ENCODE peak calls at places on chromosome 22, in seven cellular contexts. C, H, I, K, L, P and X are unnamed samples.

GRCh38 chr22:47333625-47334024 is 571.2 kb downstream of the TBC1D22A start:
- DNase-seq in C (peak; percentile 92), H (no peak), I (no peak), K (no peak), L (no peak), P (no peak), X (no peak)

GRCh38 chr22:25353516-25354445 is 134.3 kb downstream of the CRYBB2 start:
- DNase-seq in C (no peak), H (no peak), I (no peak), K (no peak), L (no peak), P (no peak), X (no peak)

GRCh38 chr22:45834241-45834640 is 142.7 kb downstream of the WNT7B start:
- DNase-seq in C (no peak), H (no peak), I (no peak), K (no peak), L (no peak), P (no peak), X (no peak)

GRCh38 chr22:49569286-49570031 is 258.2 kb downstream of the BRD1 start:
- DNase-seq in C (no peak), H (no peak), I (no peak), K (no peak), L (no peak), P (no peak), X (no peak)

GRCh38 chr22:47379037-47379436 is 616.6 kb downstream of the TBC1D22A start:
- DNase-seq in C (no peak), H (no peak), I (no peak), K (no peak), L (no peak), P (no peak), X (no peak)

GRCh38 chr22:48890693-48891554 is 936.7 kb downstream of the BRD1 start:
- DNase-seq in C (no peak), H (no peak), I (no peak), K (no peak), L (no peak), P (no peak), X (no peak)

GRCh38 chr22:20567993-20568417 is 60.6 kb downstream of the MED15 start:
- DNase-seq in C (peak; percentile 56), H (no peak), I (no peak), K (no peak), L (no peak), P (no peak), X (no peak)

GRCh38 chr22:42959472-42960145 is 55.3 kb downstream of the PACSIN2 start:
- DNase-seq in C (peak; percentile 84), H (no peak), I (no peak), K (no peak), L (no peak), P (no peak), X (no peak)

GRCh38 chr22:21632237-21632895 is at the start of gene CCDC116:
- DNase-seq in C (peak; percentile 29), H (peak; percentile 70), I (peak; percentile 64), K (peak; percentile 36), L (peak; percentile 62), P (no peak), X (no peak)

GRCh38 chr22:39763276-39763675 is 130.3 kb downstream of the ENTHD1 start:
- DNase-seq in C (no peak), H (no peak), I (no peak), K (no peak), L (no peak), P (no peak), X (no peak)

GRCh38 chr22:21942407-21942895 is 10.2 kb downstream of the PPM1F start:
- DNase-seq in C (peak; percentile 97), H (peak; percentile 44), I (no peak), K (no peak), L (no peak), P (no peak), X (no peak)

GRCh38 chr22:40107756-40108437 is 69.8 kb upstream of the TNRC6B start:
- DNase-seq in C (peak; percentile 55), H (peak; percentile 46), I (no peak), K (no peak), L (peak; percentile 12), P (no peak), X (no peak)

GRCh38 chr22:43343262-43343988 is at the start of gene SCUBE1:
- DNase-seq in C (no peak), H (peak; percentile 58), I (peak; percentile 23), K (no peak), L (peak; percentile 16), P (peak; percentile 36), X (peak; percentile 50)

GRCh38 chr22:31179345-31179744 is 19.4 kb downstream of the RNF185 start:
- DNase-seq in C (peak; percentile 10), H (no peak), I (no peak), K (no peak), L (no peak), P (no peak), X (no peak)

GRCh38 chr22:22799561-22799960 is 88.1 kb upstream of the IGLL5 start:
- DNase-seq in C (no peak), H (no peak), I (no peak), K (no peak), L (no peak), P (no peak), X (no peak)

GRCh38 chr22:40418366-40419201 is 48.2 kb downstream of the SGSM3 start:
- DNase-seq in C (no peak), H (no peak), I (no peak), K (no peak), L (no peak), P (no peak), X (no peak)